ENCODE peak calls at places on chromosomes 13 and 19, in eight cellular contexts. One of them, this sample, is unnamed.

GRCh38 chr19:43596842-43597461 is 557 bp downstream of the ZNF576 start:
- DNase-seq in midbrain: no peak
- DNase-seq in breast epithelium: no peak
- DNase-seq in kidney tubule cell: peak; percentile 17
- DNase-seq in dorsolateral prefrontal cortex: no peak
- DNase-seq in activated CD4-positive, alpha-beta T cell treated with anti-CD3 and anti-CD28 coated beads, Interleukin-2, amount 10 ng/mL, durations not matched to agents 7 days and 5 days: no peak
- DNase-seq in thoracic aorta: no peak
- DNase-seq in GDM1: no peak
- DNase-seq in this sample: no peak

GRCh38 chr19:18966304-18966703 is 25.3 kb upstream of the HOMER3 start:
- DNase-seq in midbrain: no peak
- DNase-seq in breast epithelium: no peak
- DNase-seq in kidney tubule cell: no peak
- DNase-seq in dorsolateral prefrontal cortex: no peak
- DNase-seq in activated CD4-positive, alpha-beta T cell treated with anti-CD3 and anti-CD28 coated beads, Interleukin-2, amount 10 ng/mL, durations not matched to agents 7 days and 5 days: no peak
- DNase-seq in thoracic aorta: no peak
- DNase-seq in GDM1: no peak
- DNase-seq in this sample: no peak

GRCh38 chr13:107185889-107186288 is 618.0 kb upstream of the ARGLU1 start:
- DNase-seq in midbrain: no peak
- DNase-seq in breast epithelium: no peak
- DNase-seq in kidney tubule cell: peak; percentile 29
- DNase-seq in dorsolateral prefrontal cortex: no peak
- DNase-seq in activated CD4-positive, alpha-beta T cell treated with anti-CD3 and anti-CD28 coated beads, Interleukin-2, amount 10 ng/mL, durations not matched to agents 7 days and 5 days: no peak
- DNase-seq in thoracic aorta: no peak
- DNase-seq in GDM1: no peak
- DNase-seq in this sample: no peak

GRCh38 chr19:31283701-31284100 is 65.5 kb downstream of the TSHZ3 start:
- DNase-seq in midbrain: no peak
- DNase-seq in breast epithelium: no peak
- DNase-seq in kidney tubule cell: no peak
- DNase-seq in dorsolateral prefrontal cortex: no peak
- DNase-seq in activated CD4-positive, alpha-beta T cell treated with anti-CD3 and anti-CD28 coated beads, Interleukin-2, amount 10 ng/mL, durations not matched to agents 7 days and 5 days: no peak
- DNase-seq in thoracic aorta: no peak
- DNase-seq in GDM1: no peak
- DNase-seq in this sample: no peak

GRCh38 chr19:50516456-50516855 is 2.7 kb upstream of the ASPDH start:
- DNase-seq in midbrain: no peak
- DNase-seq in breast epithelium: no peak
- DNase-seq in kidney tubule cell: no peak
- DNase-seq in dorsolateral prefrontal cortex: no peak
- DNase-seq in activated CD4-positive, alpha-beta T cell treated with anti-CD3 and anti-CD28 coated beads, Interleukin-2, amount 10 ng/mL, durations not matched to agents 7 days and 5 days: no peak
- DNase-seq in thoracic aorta: no peak
- DNase-seq in GDM1: no peak
- DNase-seq in this sample: no peak

GRCh38 chr19:21824679-21825078 is 11.3 kb downstream of the ZNF43 start:
- DNase-seq in midbrain: no peak
- DNase-seq in breast epithelium: no peak
- DNase-seq in kidney tubule cell: peak; percentile 67
- DNase-seq in dorsolateral prefrontal cortex: no peak
- DNase-seq in activated CD4-positive, alpha-beta T cell treated with anti-CD3 and anti-CD28 coated beads, Interleukin-2, amount 10 ng/mL, durations not matched to agents 7 days and 5 days: no peak
- DNase-seq in thoracic aorta: no peak
- DNase-seq in GDM1: no peak
- DNase-seq in this sample: no peak

GRCh38 chr13:110644892-110645521 is 29.7 kb downstream of the NAXD start:
- DNase-seq in midbrain: peak; percentile 54
- DNase-seq in breast epithelium: peak; percentile 73
- DNase-seq in kidney tubule cell: peak; percentile 77
- DNase-seq in dorsolateral prefrontal cortex: peak; percentile 66
- DNase-seq in activated CD4-positive, alpha-beta T cell treated with anti-CD3 and anti-CD28 coated beads, Interleukin-2, amount 10 ng/mL, durations not matched to agents 7 days and 5 days: peak; percentile 47
- DNase-seq in thoracic aorta: no peak
- DNase-seq in GDM1: no peak
- DNase-seq in this sample: no peak

GRCh38 chr19:3359850-3360493 is 6.4 kb upstream of the NFIC start:
- DNase-seq in midbrain: peak; percentile 34
- DNase-seq in breast epithelium: no peak
- DNase-seq in kidney tubule cell: peak; percentile 38
- DNase-seq in dorsolateral prefrontal cortex: no peak
- DNase-seq in activated CD4-positive, alpha-beta T cell treated with anti-CD3 and anti-CD28 coated beads, Interleukin-2, amount 10 ng/mL, durations not matched to agents 7 days and 5 days: no peak
- DNase-seq in thoracic aorta: no peak
- DNase-seq in GDM1: no peak
- DNase-seq in this sample: no peak

GRCh38 chr13:28707629-28708427 is 10.9 kb downstream of the SLC46A3 start:
- DNase-seq in midbrain: peak; percentile 19
- DNase-seq in breast epithelium: no peak
- DNase-seq in kidney tubule cell: no peak
- DNase-seq in dorsolateral prefrontal cortex: peak; percentile 48
- DNase-seq in activated CD4-positive, alpha-beta T cell treated with anti-CD3 and anti-CD28 coated beads, Interleukin-2, amount 10 ng/mL, durations not matched to agents 7 days and 5 days: peak; percentile 13
- DNase-seq in thoracic aorta: no peak
- DNase-seq in GDM1: peak; percentile 65
- DNase-seq in this sample: no peak

GRCh38 chr13:23570099-23570926 is at the start of gene TNFRSF19:
- DNase-seq in midbrain: peak; percentile 21
- DNase-seq in breast epithelium: no peak
- DNase-seq in kidney tubule cell: peak; percentile 49
- DNase-seq in dorsolateral prefrontal cortex: peak; percentile 24
- DNase-seq in activated CD4-positive, alpha-beta T cell treated with anti-CD3 and anti-CD28 coated beads, Interleukin-2, amount 10 ng/mL, durations not matched to agents 7 days and 5 days: no peak
- DNase-seq in thoracic aorta: no peak
- DNase-seq in GDM1: no peak
- DNase-seq in this sample: no peak

GRCh38 chr19:13189600-13189999 is 39.4 kb downstream of the IER2 start:
- DNase-seq in midbrain: no peak
- DNase-seq in breast epithelium: no peak
- DNase-seq in kidney tubule cell: no peak
- DNase-seq in dorsolateral prefrontal cortex: no peak
- DNase-seq in activated CD4-positive, alpha-beta T cell treated with anti-CD3 and anti-CD28 coated beads, Interleukin-2, amount 10 ng/mL, durations not matched to agents 7 days and 5 days: no peak
- DNase-seq in thoracic aorta: no peak
- DNase-seq in GDM1: no peak
- DNase-seq in this sample: no peak

GRCh38 chr19:29120471-29120870 is 92.5 kb downstream of the UQCRFS1 start:
- DNase-seq in midbrain: no peak
- DNase-seq in breast epithelium: no peak
- DNase-seq in kidney tubule cell: peak; percentile 6
- DNase-seq in dorsolateral prefrontal cortex: no peak
- DNase-seq in activated CD4-positive, alpha-beta T cell treated with anti-CD3 and anti-CD28 coated beads, Interleukin-2, amount 10 ng/mL, durations not matched to agents 7 days and 5 days: no peak
- DNase-seq in thoracic aorta: no peak
- DNase-seq in GDM1: no peak
- DNase-seq in this sample: no peak

GRCh38 chr13:32645854-32646253 is 59.6 kb downstream of the PDS5B start:
- DNase-seq in midbrain: no peak
- DNase-seq in breast epithelium: no peak
- DNase-seq in kidney tubule cell: no peak
- DNase-seq in dorsolateral prefrontal cortex: no peak
- DNase-seq in activated CD4-positive, alpha-beta T cell treated with anti-CD3 and anti-CD28 coated beads, Interleukin-2, amount 10 ng/mL, durations not matched to agents 7 days and 5 days: peak; percentile 14
- DNase-seq in thoracic aorta: no peak
- DNase-seq in GDM1: no peak
- DNase-seq in this sample: no peak

GRCh38 chr13:98413796-98414195 is 163.1 kb downstream of the STK24 start:
- DNase-seq in midbrain: no peak
- DNase-seq in breast epithelium: no peak
- DNase-seq in kidney tubule cell: no peak
- DNase-seq in dorsolateral prefrontal cortex: no peak
- DNase-seq in activated CD4-positive, alpha-beta T cell treated with anti-CD3 and anti-CD28 coated beads, Interleukin-2, amount 10 ng/mL, durations not matched to agents 7 days and 5 days: no peak
- DNase-seq in thoracic aorta: no peak
- DNase-seq in GDM1: no peak
- DNase-seq in this sample: no peak

GRCh38 chr13:113545455-113545930 is 39.1 kb upstream of the TFDP1 start:
- DNase-seq in midbrain: no peak
- DNase-seq in breast epithelium: peak; percentile 46
- DNase-seq in kidney tubule cell: peak; percentile 30
- DNase-seq in dorsolateral prefrontal cortex: no peak
- DNase-seq in activated CD4-positive, alpha-beta T cell treated with anti-CD3 and anti-CD28 coated beads, Interleukin-2, amount 10 ng/mL, durations not matched to agents 7 days and 5 days: no peak
- DNase-seq in thoracic aorta: no peak
- DNase-seq in GDM1: no peak
- DNase-seq in this sample: no peak

GRCh38 chr13:93226623-93227279 is at the start of gene GPC6:
- DNase-seq in midbrain: peak; percentile 27
- DNase-seq in breast epithelium: no peak
- DNase-seq in kidney tubule cell: peak; percentile 93
- DNase-seq in dorsolateral prefrontal cortex: peak; percentile 46
- DNase-seq in activated CD4-positive, alpha-beta T cell treated with anti-CD3 and anti-CD28 coated beads, Interleukin-2, amount 10 ng/mL, durations not matched to agents 7 days and 5 days: no peak
- DNase-seq in thoracic aorta: no peak
- DNase-seq in GDM1: peak; percentile 34
- DNase-seq in this sample: no peak

GRCh38 chr19:51263808-51264207 is 12.9 kb downstream of the SIGLECL1 start:
- DNase-seq in midbrain: no peak
- DNase-seq in breast epithelium: no peak
- DNase-seq in kidney tubule cell: no peak
- DNase-seq in dorsolateral prefrontal cortex: no peak
- DNase-seq in activated CD4-positive, alpha-beta T cell treated with anti-CD3 and anti-CD28 coated beads, Interleukin-2, amount 10 ng/mL, durations not matched to agents 7 days and 5 days: no peak
- DNase-seq in thoracic aorta: no peak
- DNase-seq in GDM1: no peak
- DNase-seq in this sample: no peak

GRCh38 chr19:31678421-31678820 is 329.2 kb upstream of the TSHZ3 start:
- DNase-seq in midbrain: no peak
- DNase-seq in breast epithelium: no peak
- DNase-seq in kidney tubule cell: no peak
- DNase-seq in dorsolateral prefrontal cortex: no peak
- DNase-seq in activated CD4-positive, alpha-beta T cell treated with anti-CD3 and anti-CD28 coated beads, Interleukin-2, amount 10 ng/mL, durations not matched to agents 7 days and 5 days: no peak
- DNase-seq in thoracic aorta: no peak
- DNase-seq in GDM1: no peak
- DNase-seq in this sample: peak; percentile 50